ENCODE peak calls at places on chromosomes 3 and 15, in six cellular contexts. M, O, S, Y, Q and Z are unnamed samples.

GRCh38 chr3:129650256-129650872 is 43.9 kb upstream of the PLXND1 start:
- DNase-seq in Y (peak; percentile 82), O (no peak), Q (peak; percentile 70), S (peak; percentile 68), M (peak; percentile 87), Z (peak; percentile 58)

GRCh38 chr3:65636326-65636725 is 402.4 kb downstream of the MAGI1 start:
- DNase-seq in Q (no peak), O (no peak), M (no peak), S (no peak), Y (no peak), Z (no peak)

GRCh38 chr3:179464296-179465092 is 13.2 kb upstream of the GNB4 start:
- DNase-seq in Y (no peak), S (no peak), Q (no peak), M (no peak), O (peak; percentile 9), Z (no peak)

GRCh38 chr15:96338772-96339661 is 8.5 kb downstream of the NR2F2 start:
- DNase-seq in S (no peak), Y (no peak), O (no peak), M (peak; percentile 65), Q (no peak), Z (no peak)

GRCh38 chr3:62939707-62940106 is 64.5 kb upstream of the CADPS start:
- DNase-seq in O (no peak), Y (no peak), Q (no peak), M (no peak), S (no peak), Z (no peak)

GRCh38 chr3:13109516-13109915 is 36.3 kb upstream of the IQSEC1 start:
- DNase-seq in Q (no peak), O (no peak), Y (no peak), S (no peak), M (no peak), Z (no peak)

GRCh38 chr3:193711165-193711485 is 118.1 kb downstream of the OPA1 start:
- DNase-seq in O (no peak), M (no peak), S (no peak), Q (no peak), Y (no peak), Z (no peak)

GRCh38 chr15:59838900-59839299 is 149.8 kb upstream of the BNIP2 start:
- DNase-seq in O (no peak), S (no peak), M (no peak), Q (no peak), Y (no peak), Z (no peak)

GRCh38 chr15:63487076-63487757 is 17.2 kb upstream of the USP3 start:
- DNase-seq in M (peak; percentile 86), O (peak; percentile 84), Y (no peak), Q (peak; percentile 90), S (peak; percentile 78), Z (peak; percentile 69)

GRCh38 chr3:17730318-17730967 is 12.0 kb downstream of the TBC1D5 start:
- DNase-seq in Y (peak; percentile 3), Q (no peak), S (peak; percentile 54), M (peak; percentile 82), O (no peak), Z (no peak)

GRCh38 chr3:143274291-143274690 is 154.7 kb downstream of the CHST2 start:
- DNase-seq in S (no peak), Q (no peak), O (no peak), Y (no peak), M (no peak), Z (no peak)

GRCh38 chr3:14660942-14661341 is 9.4 kb downstream of the CCDC174 start:
- DNase-seq in S (no peak), Y (no peak), M (no peak), O (no peak), Q (no peak), Z (no peak)

GRCh38 chr3:103499132-103499885 is 1064.5 kb downstream of the ZPLD1 start:
- DNase-seq in O (no peak), M (peak; percentile 46), Y (peak; percentile 21), S (no peak), Q (no peak), Z (no peak)

GRCh38 chr3:184942735-184943134 is 130.8 kb downstream of the VPS8 start:
- DNase-seq in Q (peak; percentile 40), Y (no peak), M (no peak), O (no peak), S (no peak), Z (no peak)

GRCh38 chr3:123722021-123722420 is 137.2 kb upstream of the HACD2 start:
- DNase-seq in S (no peak), M (no peak), Q (no peak), O (no peak), Y (no peak), Z (no peak)

GRCh38 chr15:35874260-35874905 is 328.4 kb upstream of the DPH6 start:
- DNase-seq in O (no peak), M (peak; percentile 88), S (no peak), Q (no peak), Y (peak; percentile 62), Z (no peak)

GRCh38 chr3:77186728-77187127 is 146.8 kb downstream of the ROBO2 start:
- DNase-seq in O (no peak), M (peak; percentile 79), Q (no peak), Y (no peak), S (no peak), Z (no peak)

GRCh38 chr3:126456766-126457388 is 18.8 kb downstream of the ZXDC start:
- DNase-seq in Q (no peak), M (no peak), O (no peak), S (no peak), Y (no peak), Z (no peak)

GRCh38 chr3:90080988-90081387 is 973.6 kb downstream of the EPHA3 start:
- DNase-seq in M (no peak), O (no peak), Y (no peak), S (no peak), Q (no peak), Z (no peak)

GRCh38 chr3:4392992-4393391 is 74.1 kb downstream of the SUMF1 start:
- DNase-seq in Y (no peak), S (no peak), Q (no peak), M (no peak), O (no peak), Z (no peak)

GRCh38 chr3:14915636-14916222 is 31.7 kb upstream of the NR2C2 start:
- DNase-seq in S (no peak), O (no peak), Q (peak; percentile 8), M (no peak), Y (no peak), Z (no peak)

GRCh38 chr3:95705786-95706418 is 1108.5 kb upstream of the EPHA6 start:
- DNase-seq in S (no peak), Q (no peak), Y (no peak), M (no peak), O (no peak), Z (peak; percentile 4)

GRCh38 chr15:68559342-68560310 is 19.2 kb upstream of the CORO2B start:
- DNase-seq in Y (no peak), O (peak; percentile 74), S (peak; percentile 90), M (peak; percentile 77), Q (peak; percentile 88), Z (peak; percentile 82)

GRCh38 chr15:68819451-68820204 is 1.1 kb downstream of the ANP32A start:
- DNase-seq in Q (peak; percentile 58), O (peak; percentile 62), S (peak; percentile 70), M (peak; percentile 67), Y (no peak), Z (peak; percentile 39)

GRCh38 chr3:171791695-171792082 is 18.6 kb downstream of the PLD1 start:
- DNase-seq in S (no peak), Q (no peak), Y (no peak), M (peak; percentile 31), O (no peak), Z (no peak)

GRCh38 chr3:10396931-10397330 is 76.0 kb upstream of the SEC13 start:
- DNase-seq in Q (no peak), O (no peak), M (no peak), Y (no peak), S (no peak), Z (no peak)

GRCh38 chr3:11282250-11283125 is 10.3 kb downstream of the ATG7 start:
- DNase-seq in Q (no peak), O (no peak), M (peak; percentile 77), Y (no peak), S (no peak), Z (no peak)

GRCh38 chr3:26622634-26623408 is at the start of gene LRRC3B:
- DNase-seq in O (no peak), Q (no peak), Y (no peak), M (no peak), S (peak; percentile 56), Z (no peak)

GRCh38 chr15:77610731-77611130 is 22.0 kb downstream of the LINGO1 start:
- DNase-seq in Y (no peak), Q (no peak), O (no peak), M (no peak), S (no peak), Z (no peak)

GRCh38 chr15:52031542-52031941 is 12.5 kb downstream of the MAPK6 start:
- DNase-seq in Y (no peak), M (peak; percentile 36), S (no peak), Q (no peak), O (no peak), Z (no peak)

GRCh38 chr15:58386081-58386480 is 45.7 kb upstream of the LIPC start:
- DNase-seq in S (no peak), Q (no peak), Y (no peak), M (no peak), O (no peak), Z (no peak)

GRCh38 chr3:195715583-195716266 is 5.1 kb upstream of the MUC20 start:
- DNase-seq in Q (no peak), O (no peak), Y (no peak), M (no peak), S (no peak), Z (no peak)

GRCh38 chr3:183428140-183429023 is at the start of gene MCF2L2:
- DNase-seq in S (peak; percentile 80), O (peak; percentile 66), Q (peak; percentile 81), Y (no peak), M (peak; percentile 35), Z (peak; percentile 87)

GRCh38 chr15:51844747-51845426 is 15.4 kb downstream of the TMOD3 start:
- DNase-seq in S (no peak), M (no peak), Y (no peak), Q (no peak), O (no peak), Z (no peak)

GRCh38 chr3:13483286-13483685 is 3.2 kb downstream of the HDAC11 start:
- DNase-seq in Y (no peak), O (no peak), S (no peak), M (no peak), Q (no peak), Z (no peak)

GRCh38 chr3:22887664-22888291 is 315.3 kb upstream of the UBE2E2 start:
- DNase-seq in Y (peak; percentile 3), M (peak; percentile 76), S (peak; percentile 60), O (no peak), Q (peak; percentile 34), Z (peak; percentile 7)
- TF ChIP-seq CTCF in Y (peak; percentile 54), M (peak; percentile 79), S (peak; percentile 75), O (peak; percentile 70), Q (peak; percentile 84), Z (peak; percentile 51)

GRCh38 chr3:170357920-170358854 is 672 bp downstream of the SKIL start:
- DNase-seq in Q (peak; percentile 80), O (peak; percentile 84), Y (no peak), S (peak; percentile 69), M (peak; percentile 75), Z (peak; percentile 45)
- TF ChIP-seq CTCF in Q (peak; percentile 75), O (peak; percentile 79), Y (peak; percentile 53), S (peak; percentile 39), M (peak; percentile 50), Z (peak; percentile 55)

GRCh38 chr15:75202251-75203016 is 752 bp downstream of the C15orf39 start:
- DNase-seq in Y (peak; percentile 52), M (peak; percentile 77), Q (peak; percentile 93), S (peak; percentile 71), O (peak; percentile 89), Z (peak; percentile 87)
- TF ChIP-seq CTCF in Y (no peak), M (no peak), Q (peak; percentile 71), S (no peak), O (peak; percentile 5), Z (no peak)

GRCh38 chr15:62241135-62241770 is 76.2 kb upstream of the C2CD4B start:
- DNase-seq in M (no peak), Y (no peak), O (no peak), S (peak; percentile 32), Q (peak; percentile 2), Z (no peak)
- TF ChIP-seq CTCF in M (peak; percentile 37), Y (peak; percentile 46), O (peak; percentile 57), S (peak; percentile 51), Q (peak; percentile 55), Z (no peak)